ENCODE peak calls at places on chromosomes 1 and 21, in four cellular contexts. B is K562, N is GM12878, Y is HepG2. G is an unnamed sample.

GRCh38 chr1:17991996-17992395 is 115.6 kb upstream of the IGSF21 start:
- DNase-seq in B (no peak), N (no peak), Y (no peak), G (no peak)

GRCh38 chr21:18387994-18388393 is 15.6 kb downstream of the TMPRSS15 start:
- DNase-seq in B (no peak), N (no peak), Y (no peak), G (no peak)

GRCh38 chr1:19744335-19744743 is 55.4 kb downstream of the TMCO4 start:
- DNase-seq in B (no peak), N (no peak), Y (no peak), G (no peak)

GRCh38 chr21:38660333-38661295 is 145.1 kb upstream of the ETS2 start:
- DNase-seq in B (no peak), N (no peak), Y (no peak), G (no peak)

GRCh38 chr1:224433671-224434446 is 738 bp downstream of the WDR26 start:
- DNase-seq in B (no peak), N (no peak), Y (no peak), G (peak)

GRCh38 chr1:101148987-101149386 is 87.8 kb upstream of the S1PR1 start:
- DNase-seq in B (no peak), N (no peak), Y (no peak), G (no peak)

GRCh38 chr1:85201340-85202091 is 700 bp upstream of the SYDE2 start:
- DNase-seq in B (peak), N (no peak), Y (peak), G (peak)

GRCh38 chr1:108597041-108597440 is 37.1 kb downstream of the EEIG2 start:
- DNase-seq in B (no peak), N (no peak), Y (no peak), G (no peak)

GRCh38 chr1:16055613-16056520 is 12.3 kb downstream of the CLCNKB start:
- DNase-seq in B (peak), N (peak), Y (peak), G (peak)

GRCh38 chr1:156851779-156852413 is 7.0 kb downstream of the INSRR start:
- DNase-seq in B (no peak), N (no peak), Y (no peak), G (no peak)

GRCh38 chr21:40752125-40752524 is 94.8 kb downstream of the DSCAM start:
- DNase-seq in B (no peak), N (no peak), Y (no peak), G (no peak)

GRCh38 chr21:39173999-39174398 is 9.3 kb downstream of the PSMG1 start:
- DNase-seq in B (no peak), N (no peak), Y (no peak), G (no peak)

GRCh38 chr1:28370220-28371010 is 875 bp downstream of the PHACTR4 start:
- DNase-seq in B (no peak), N (no peak), Y (no peak), G (peak)

GRCh38 chr1:228219245-228219961 is 11.6 kb downstream of the OBSCN start:
- DNase-seq in B (no peak), N (no peak), Y (no peak), G (no peak)

GRCh38 chr1:145965119-145965744 is 742 bp downstream of the POLR3GL start:
- DNase-seq in B (no peak), N (no peak), Y (no peak), G (no peak)

GRCh38 chr1:153365696-153366095 is 8.0 kb downstream of the S100A9 start:
- DNase-seq in B (no peak), N (no peak), Y (no peak), G (no peak)

GRCh38 chr21:9737871-9738520 is 783.4 kb upstream of the TPTE start:
- DNase-seq in B (no peak), N (no peak), Y (no peak), G (no peak)

GRCh38 chr1:196372896-196373536 is 235.2 kb downstream of the KCNT2 start:
- DNase-seq in B (peak), N (no peak), Y (peak), G (peak)

GRCh38 chr1:154407021-154407865 is 2.1 kb downstream of the IL6R start:
- DNase-seq in B (no peak), N (peak), Y (no peak), G (no peak)

GRCh38 chr21:34132202-34132601 is 58.8 kb downstream of the MRPS6 start:
- DNase-seq in B (no peak), N (no peak), Y (no peak), G (no peak)

GRCh38 chr1:178953034-178953433 is 72.7 kb upstream of the FAM20B start:
- DNase-seq in B (no peak), N (no peak), Y (no peak), G (no peak)

GRCh38 chr1:59597420-59598199 is 217.1 kb upstream of the HOOK1 start:
- DNase-seq in B (no peak), N (no peak), Y (no peak), G (no peak)

GRCh38 chr21:45040739-45041138 is 33.6 kb upstream of the ADARB1 start:
- DNase-seq in B (no peak), N (no peak), Y (no peak), G (no peak)

GRCh38 chr21:45040114-45040715 is 34.2 kb upstream of the ADARB1 start:
- DNase-seq in B (no peak), N (no peak), Y (no peak), G (no peak)

GRCh38 chr21:45041984-45042663 is 32.3 kb upstream of the ADARB1 start:
- DNase-seq in B (no peak), N (no peak), Y (no peak), G (no peak)

GRCh38 chr21:45042664-45043161 is 31.7 kb upstream of the ADARB1 start:
- DNase-seq in B (no peak), N (no peak), Y (no peak), G (no peak)

GRCh38 chr21:45041351-45041805 is 33.0 kb upstream of the ADARB1 start:
- DNase-seq in B (no peak), N (no peak), Y (no peak), G (no peak)
- TF ChIP-seq TARDBP in B (no peak), N (no peak), Y (no peak), G (no peak)

GRCh38 chr1:5765997-5766913 is 226.0 kb downstream of the NPHP4 start:
- DNase-seq in B (no peak), N (no peak), Y (no peak), G (no peak)
- TF ChIP-seq TARDBP in B (no peak), N (no peak), Y (no peak), G (no peak)

GRCh38 chr1:52747450-52747849 is 21.2 kb downstream of the ZYG11B start:
- DNase-seq in B (no peak), N (no peak), Y (no peak), G (no peak)
- TF ChIP-seq TARDBP in B (no peak), N (no peak), Y (no peak), G (no peak)

GRCh38 chr1:175522880-175523279 is 220.5 kb downstream of the TNR start:
- DNase-seq in B (no peak), N (no peak), Y (no peak), G (no peak)

GRCh38 chr1:175524003-175524402 is 219.4 kb downstream of the TNR start:
- DNase-seq in B (no peak), N (no peak), Y (no peak), G (no peak)

GRCh38 chr1:175521265-175522040 is 221.9 kb downstream of the TNR start:
- DNase-seq in B (no peak), N (no peak), Y (no peak), G (no peak)

GRCh38 chr1:175525222-175525621 is 218.2 kb downstream of the TNR start:
- DNase-seq in B (no peak), N (no peak), Y (no peak), G (no peak)

GRCh38 chr1:175520186-175520585 is 223.2 kb downstream of the TNR start:
- DNase-seq in B (no peak), N (no peak), Y (no peak), G (no peak)
- TF ChIP-seq TARDBP in B (no peak), N (no peak), Y (no peak), G (no peak)

G was measured in HEK293T.